ENCODE peak calls at places on chromosomes 3 and 15, in seven cellular contexts. Z, V, U, A, S, D and P are unnamed samples.

GRCh38 chr3:98977520-98977919 is 76.0 kb upstream of the DCBLD2 start:
- DNase-seq in Z (no peak), D (no peak), U (no peak), V (no peak), A (peak; percentile 97), S (no peak), P (no peak)

GRCh38 chr3:21237638-21238037 is 513.4 kb downstream of the ZNF385D start:
- DNase-seq in V (no peak), S (no peak), Z (no peak), A (no peak), U (no peak), D (no peak), P (no peak)

GRCh38 chr3:111910806-111911205 is 51.7 kb downstream of the PHLDB2 start:
- DNase-seq in D (no peak), A (no peak), V (no peak), S (no peak), Z (no peak), U (no peak), P (no peak)

GRCh38 chr3:175940243-175940642 is 1081.1 kb downstream of the NAALADL2 start:
- DNase-seq in U (no peak), S (no peak), D (no peak), V (no peak), A (no peak), Z (no peak), P (no peak)

GRCh38 chr15:52200831-52201365 is 9.7 kb upstream of the GNB5 start:
- DNase-seq in Z (no peak), A (no peak), U (no peak), D (no peak), V (no peak), S (no peak), P (no peak)

GRCh38 chr3:184129012-184129411 is 6.1 kb upstream of the EIF2B5 start:
- DNase-seq in S (no peak), U (no peak), A (peak; percentile 38), Z (no peak), V (no peak), D (no peak), P (peak; percentile 34)

GRCh38 chr3:111846717-111847116 is 12.3 kb upstream of the PHLDB2 start:
- DNase-seq in V (no peak), U (no peak), D (no peak), Z (no peak), S (no peak), A (no peak), P (peak; percentile 38)

GRCh38 chr3:193826126-193826795 is 233.3 kb downstream of the OPA1 start:
- DNase-seq in S (no peak), A (no peak), V (no peak), Z (no peak), U (peak; percentile 27), D (peak; percentile 60), P (peak; percentile 57)

GRCh38 chr3:66665021-66665695 is 164.3 kb upstream of the LRIG1 start:
- DNase-seq in D (no peak), Z (no peak), V (no peak), U (no peak), S (no peak), A (no peak), P (no peak)

GRCh38 chr3:55297706-55298105 is 189.4 kb downstream of the WNT5A start:
- DNase-seq in A (no peak), V (no peak), U (no peak), S (no peak), D (no peak), Z (no peak), P (no peak)

GRCh38 chr15:97995881-97996603 is 35.5 kb downstream of the ARRDC4 start:
- DNase-seq in A (no peak), V (no peak), Z (no peak), S (no peak), U (peak; percentile 47), D (no peak), P (no peak)

GRCh38 chr15:70493787-70494514 is 269.4 kb downstream of the UACA start:
- DNase-seq in A (no peak), D (no peak), V (no peak), Z (peak; percentile 20), S (no peak), U (no peak), P (no peak)

GRCh38 chr3:71495708-71496472 is 87.6 kb downstream of the FOXP1 start:
- DNase-seq in U (no peak), V (no peak), S (no peak), Z (no peak), A (no peak), D (no peak), P (peak; percentile 47)

GRCh38 chr3:129892486-129892856 is 1.0 kb downstream of the TMCC1 start:
- DNase-seq in U (no peak), D (no peak), Z (no peak), V (no peak), S (no peak), A (no peak), P (no peak)

GRCh38 chr3:38643090-38643489 is 6.4 kb downstream of the SCN5A start:
- DNase-seq in U (no peak), A (no peak), S (no peak), D (peak; percentile 4), Z (no peak), V (peak; percentile 76), P (no peak)

GRCh38 chr3:46397111-46397510 is 9.8 kb downstream of the CCR5AS start:
- DNase-seq in A (no peak), Z (no peak), U (no peak), D (no peak), V (no peak), S (no peak), P (no peak)

GRCh38 chr3:27110020-27110419 is 259.2 kb downstream of the NEK10 start:
- DNase-seq in Z (no peak), V (no peak), U (no peak), S (no peak), D (no peak), A (no peak), P (no peak)

GRCh38 chr3:55423888-55424287 is 63.2 kb downstream of the WNT5A start:
- DNase-seq in D (no peak), A (no peak), Z (no peak), V (no peak), U (no peak), S (no peak), P (no peak)

GRCh38 chr3:128426128-128426921 is 40.4 kb downstream of the DNAJB8 start:
- DNase-seq in V (no peak), A (no peak), D (peak; percentile 41), U (peak; percentile 28), Z (peak; percentile 83), S (no peak), P (peak; percentile 80)

GRCh38 chr15:85615930-85616329 is 178.8 kb downstream of the KLHL25 start:
- DNase-seq in S (no peak), A (peak; percentile 6), V (no peak), U (no peak), Z (no peak), D (peak; percentile 47), P (no peak)

GRCh38 chr3:157333551-157333991 is 103.1 kb upstream of the PTX3 start:
- DNase-seq in D (no peak), S (no peak), U (no peak), A (no peak), Z (no peak), V (no peak), P (no peak)

GRCh38 chr3:138946554-138947302 is at the start of the genes FOXL2 and FOXL2NB:
- DNase-seq in Z (peak; percentile 63), U (no peak), V (peak; percentile 76), S (no peak), A (no peak), D (peak; percentile 96), P (peak; percentile 47)

GRCh38 chr3:157475921-157476395 is 27.3 kb downstream of the VEPH1 start:
- DNase-seq in D (no peak), V (no peak), A (no peak), Z (no peak), U (no peak), S (no peak), P (no peak)

GRCh38 chr15:71683401-71684274 is 126.7 kb upstream of the NR2E3 start:
- DNase-seq in S (no peak), V (no peak), A (no peak), Z (no peak), D (no peak), U (no peak), P (no peak)

GRCh38 chr3:172710709-172711456 is at the start of gene NCEH1:
- DNase-seq in A (peak; percentile 98), S (peak; percentile 28), U (peak; percentile 93), D (peak; percentile 85), Z (peak; percentile 92), V (peak; percentile 95), P (peak; percentile 74)
- TF ChIP-seq POLR2A in A (peak; percentile 83), S (peak; percentile 73), U (peak; percentile 97), D (peak; percentile 46), Z (peak; percentile 97), V (no peak), P (peak; percentile 96)

DNA sequence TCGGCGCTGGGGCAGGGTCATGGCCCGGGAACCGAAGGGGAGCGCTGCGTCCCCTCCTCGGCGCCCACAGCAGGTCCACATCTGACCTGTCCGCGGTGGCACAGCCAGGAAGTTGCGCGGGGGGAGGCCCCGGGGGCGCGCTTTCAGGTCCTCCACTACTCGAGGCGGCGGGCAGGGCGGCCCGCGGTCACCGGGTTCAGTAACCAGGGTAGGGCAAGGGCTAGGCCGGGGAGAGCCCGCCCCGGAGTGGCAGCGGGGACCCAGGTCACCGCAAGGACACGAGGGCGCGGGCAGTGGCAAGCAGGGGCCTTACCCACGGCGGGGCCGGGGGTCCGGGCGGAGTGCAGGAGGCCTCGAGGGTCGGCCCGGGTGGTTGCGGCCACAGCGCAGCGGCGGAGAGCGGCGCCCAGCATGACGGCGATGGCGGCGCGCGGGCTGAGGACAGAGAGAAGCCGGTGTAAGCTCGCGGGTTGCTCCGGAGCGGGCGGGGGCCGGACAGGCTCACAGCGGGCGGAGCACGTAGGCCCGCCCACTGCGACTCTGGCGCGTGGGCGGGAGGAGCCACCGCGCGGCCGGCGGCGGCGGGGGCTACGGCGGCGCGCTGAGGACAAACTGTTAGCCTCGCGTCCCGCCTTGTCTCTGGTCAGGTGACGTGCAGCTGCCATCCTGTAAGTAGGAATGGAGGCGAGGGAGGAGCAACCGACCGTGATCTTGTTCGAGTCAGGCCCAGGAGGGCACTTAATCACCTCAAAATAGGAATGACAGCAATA is at the start of gene COX5A:
- DNase-seq in A (peak; percentile 91), S (peak; percentile 82), V (peak; percentile 97), U (peak; percentile 94), Z (peak; percentile 95), D (peak; percentile 93), P (peak; percentile 76)
- TF ChIP-seq POLR2A in A (peak; percentile 76), S (peak; percentile 85), V (peak; percentile 2), U (peak; percentile 96), Z (peak; percentile 92), D (peak; percentile 51), P (peak; percentile 96)

DNA sequence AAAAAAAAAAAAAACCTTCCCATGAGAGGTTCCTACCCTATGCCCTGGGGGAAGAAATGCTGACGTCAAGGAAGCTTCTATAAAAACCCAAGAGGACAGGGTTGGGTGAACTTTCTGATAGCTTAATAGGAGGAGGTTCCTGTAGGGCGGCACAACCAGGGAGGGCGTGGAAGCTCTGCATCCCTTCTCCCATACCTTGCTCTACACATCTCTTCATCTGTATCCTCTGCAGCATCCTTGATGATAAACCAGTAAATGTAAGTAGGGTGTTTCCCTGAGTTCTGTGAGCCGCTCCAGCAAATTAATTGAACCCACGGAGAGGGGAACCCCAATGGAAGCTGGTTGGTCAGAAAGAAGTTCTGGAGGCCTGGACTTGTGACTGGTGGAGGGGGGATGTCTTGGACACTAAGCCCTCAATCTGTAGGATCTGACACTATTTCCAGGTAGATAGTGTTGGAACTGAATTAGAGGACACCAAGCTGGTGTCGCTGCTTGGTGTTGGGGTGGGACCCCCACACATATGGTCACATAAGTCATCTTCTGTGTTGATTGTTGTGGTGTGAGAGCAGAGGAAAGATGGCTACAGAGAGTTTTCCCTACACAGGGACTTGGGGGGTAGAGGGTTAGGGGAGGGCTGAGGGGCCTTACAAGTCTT is 91.5 kb downstream of the ST6GAL1 start:
- DNase-seq in Z (no peak), D (no peak), V (no peak), S (no peak), U (no peak), A (no peak), P (no peak)
- TF ChIP-seq POLR2A in Z (no peak), D (no peak), V (no peak), S (peak; percentile 41), U (peak; percentile 12), A (no peak), P (no peak)

GRCh38 chr3:106609666-106610301 is 741.0 kb upstream of the CBLB start:
- DNase-seq in Z (no peak), S (no peak), D (peak; percentile 81), V (no peak), A (peak; percentile 62), U (peak; percentile 43), P (peak; percentile 9)
- TF ChIP-seq POLR2A in Z (no peak), S (no peak), D (no peak), V (no peak), A (no peak), U (no peak), P (no peak)